ENCODE peak calls at places on chromosomes 1 and 21, in eight cellular contexts. One of them, this sample, is unnamed.

GRCh38 chr1:10599194-10599861 is 124.6 kb downstream of the PEX14 start:
- DNase-seq in mucosa of descending colon: no peak
- DNase-seq in CD4-positive, CD25-positive, alpha-beta regulatory T cell: no peak
- DNase-seq in NT2/D1: no peak
- DNase-seq in GM23338: no peak
- DNase-seq in lower lobe of right lung: no peak
- DNase-seq in fibroblast of lung: peak; percentile 93
- DNase-seq in CD8-positive, alpha-beta memory T cell: no peak
- DNase-seq in this sample: no peak

GRCh38 chr1:65195495-65196417 is 47.8 kb downstream of the AK4 start:
- DNase-seq in mucosa of descending colon: no peak
- DNase-seq in CD4-positive, CD25-positive, alpha-beta regulatory T cell: no peak
- DNase-seq in NT2/D1: no peak
- DNase-seq in GM23338: no peak
- DNase-seq in lower lobe of right lung: no peak
- DNase-seq in fibroblast of lung: peak; percentile 84
- DNase-seq in CD8-positive, alpha-beta memory T cell: no peak
- DNase-seq in this sample: no peak

GRCh38 chr1:231603598-231604275 is 22.9 kb upstream of the DISC1 start:
- DNase-seq in mucosa of descending colon: no peak
- DNase-seq in CD4-positive, CD25-positive, alpha-beta regulatory T cell: peak; percentile 13
- DNase-seq in NT2/D1: peak; percentile 63
- DNase-seq in GM23338: peak; percentile 82
- DNase-seq in lower lobe of right lung: no peak
- DNase-seq in fibroblast of lung: peak; percentile 47
- DNase-seq in CD8-positive, alpha-beta memory T cell: peak; percentile 21
- DNase-seq in this sample: peak; percentile 67

GRCh38 chr1:197915797-197916686 is 1.1 kb upstream of the LHX9 start:
- DNase-seq in mucosa of descending colon: peak; percentile 74
- DNase-seq in CD4-positive, CD25-positive, alpha-beta regulatory T cell: no peak
- DNase-seq in NT2/D1: peak; percentile 88
- DNase-seq in GM23338: peak; percentile 95
- DNase-seq in lower lobe of right lung: peak; percentile 58
- DNase-seq in fibroblast of lung: peak; percentile 56
- DNase-seq in CD8-positive, alpha-beta memory T cell: no peak
- DNase-seq in this sample: no peak

GRCh38 chr1:102724741-102725140 is 383.6 kb downstream of the COL11A1 start:
- DNase-seq in mucosa of descending colon: no peak
- DNase-seq in CD4-positive, CD25-positive, alpha-beta regulatory T cell: no peak
- DNase-seq in NT2/D1: no peak
- DNase-seq in GM23338: no peak
- DNase-seq in lower lobe of right lung: no peak
- DNase-seq in fibroblast of lung: no peak
- DNase-seq in CD8-positive, alpha-beta memory T cell: no peak
- DNase-seq in this sample: no peak

GRCh38 chr1:10438677-10439163 is 8.5 kb downstream of the CENPS start:
- DNase-seq in mucosa of descending colon: no peak
- DNase-seq in CD4-positive, CD25-positive, alpha-beta regulatory T cell: no peak
- DNase-seq in NT2/D1: no peak
- DNase-seq in GM23338: no peak
- DNase-seq in lower lobe of right lung: no peak
- DNase-seq in fibroblast of lung: no peak
- DNase-seq in CD8-positive, alpha-beta memory T cell: no peak
- DNase-seq in this sample: no peak

GRCh38 chr1:112298558-112298957 is 97.5 kb upstream of the CTTNBP2NL start:
- DNase-seq in mucosa of descending colon: peak; percentile 59
- DNase-seq in CD4-positive, CD25-positive, alpha-beta regulatory T cell: no peak
- DNase-seq in NT2/D1: peak; percentile 85
- DNase-seq in GM23338: peak; percentile 88
- DNase-seq in lower lobe of right lung: peak; percentile 62
- DNase-seq in fibroblast of lung: peak; percentile 23
- DNase-seq in CD8-positive, alpha-beta memory T cell: no peak
- DNase-seq in this sample: no peak

GRCh38 chr1:159705911-159706270 is 8.5 kb downstream of the CRP start:
- DNase-seq in mucosa of descending colon: no peak
- DNase-seq in CD4-positive, CD25-positive, alpha-beta regulatory T cell: no peak
- DNase-seq in NT2/D1: no peak
- DNase-seq in GM23338: no peak
- DNase-seq in lower lobe of right lung: no peak
- DNase-seq in fibroblast of lung: no peak
- DNase-seq in CD8-positive, alpha-beta memory T cell: no peak
- DNase-seq in this sample: no peak

GRCh38 chr1:177448652-177449351 is 278.0 kb downstream of the BRINP2 start:
- DNase-seq in mucosa of descending colon: no peak
- DNase-seq in CD4-positive, CD25-positive, alpha-beta regulatory T cell: no peak
- DNase-seq in NT2/D1: no peak
- DNase-seq in GM23338: no peak
- DNase-seq in lower lobe of right lung: no peak
- DNase-seq in fibroblast of lung: peak; percentile 42
- DNase-seq in CD8-positive, alpha-beta memory T cell: no peak
- DNase-seq in this sample: no peak

GRCh38 chr1:168794057-168794456 is 65.1 kb upstream of the DPT start:
- DNase-seq in mucosa of descending colon: no peak
- DNase-seq in CD4-positive, CD25-positive, alpha-beta regulatory T cell: no peak
- DNase-seq in NT2/D1: no peak
- DNase-seq in GM23338: no peak
- DNase-seq in lower lobe of right lung: no peak
- DNase-seq in fibroblast of lung: peak; percentile 2
- DNase-seq in CD8-positive, alpha-beta memory T cell: no peak
- DNase-seq in this sample: no peak

GRCh38 chr1:4317207-4317606 is 337.2 kb upstream of the AJAP1 start:
- DNase-seq in mucosa of descending colon: no peak
- DNase-seq in CD4-positive, CD25-positive, alpha-beta regulatory T cell: no peak
- DNase-seq in NT2/D1: no peak
- DNase-seq in GM23338: no peak
- DNase-seq in lower lobe of right lung: no peak
- DNase-seq in fibroblast of lung: no peak
- DNase-seq in CD8-positive, alpha-beta memory T cell: no peak
- DNase-seq in this sample: no peak

GRCh38 chr1:111998332-111998731 is 8.9 kb upstream of the KCND3 start:
- DNase-seq in mucosa of descending colon: no peak
- DNase-seq in CD4-positive, CD25-positive, alpha-beta regulatory T cell: no peak
- DNase-seq in NT2/D1: no peak
- DNase-seq in GM23338: no peak
- DNase-seq in lower lobe of right lung: no peak
- DNase-seq in fibroblast of lung: no peak
- DNase-seq in CD8-positive, alpha-beta memory T cell: no peak
- DNase-seq in this sample: no peak

GRCh38 chr1:163173121-163173520 is 29.6 kb downstream of the RGS5 start:
- DNase-seq in mucosa of descending colon: no peak
- DNase-seq in CD4-positive, CD25-positive, alpha-beta regulatory T cell: no peak
- DNase-seq in NT2/D1: no peak
- DNase-seq in GM23338: no peak
- DNase-seq in lower lobe of right lung: no peak
- DNase-seq in fibroblast of lung: peak; percentile 44
- DNase-seq in CD8-positive, alpha-beta memory T cell: no peak
- DNase-seq in this sample: no peak

GRCh38 chr1:23524716-23525401 is 6.2 kb downstream of the E2F2 start:
- DNase-seq in mucosa of descending colon: peak; percentile 93
- DNase-seq in CD4-positive, CD25-positive, alpha-beta regulatory T cell: peak; percentile 34
- DNase-seq in NT2/D1: no peak
- DNase-seq in GM23338: no peak
- DNase-seq in lower lobe of right lung: no peak
- DNase-seq in fibroblast of lung: no peak
- DNase-seq in CD8-positive, alpha-beta memory T cell: peak; percentile 42
- DNase-seq in this sample: no peak

GRCh38 chr21:44419679-44420078 is 35.6 kb upstream of the LRRC3 start:
- DNase-seq in mucosa of descending colon: no peak
- DNase-seq in CD4-positive, CD25-positive, alpha-beta regulatory T cell: no peak
- DNase-seq in NT2/D1: no peak
- DNase-seq in GM23338: no peak
- DNase-seq in lower lobe of right lung: no peak
- DNase-seq in fibroblast of lung: no peak
- DNase-seq in CD8-positive, alpha-beta memory T cell: no peak
- DNase-seq in this sample: no peak

GRCh38 chr1:155272466-155273133 is 704 bp downstream of the CLK2 start:
- DNase-seq in mucosa of descending colon: no peak
- DNase-seq in CD4-positive, CD25-positive, alpha-beta regulatory T cell: no peak
- DNase-seq in NT2/D1: no peak
- DNase-seq in GM23338: no peak
- DNase-seq in lower lobe of right lung: no peak
- DNase-seq in fibroblast of lung: peak; percentile 75
- DNase-seq in CD8-positive, alpha-beta memory T cell: no peak
- DNase-seq in this sample: no peak

GRCh38 chr21:31403596-31404333 is 59.7 kb upstream of the TIAM1 start:
- DNase-seq in mucosa of descending colon: no peak
- DNase-seq in CD4-positive, CD25-positive, alpha-beta regulatory T cell: no peak
- DNase-seq in NT2/D1: no peak
- DNase-seq in GM23338: no peak
- DNase-seq in lower lobe of right lung: no peak
- DNase-seq in fibroblast of lung: no peak
- DNase-seq in CD8-positive, alpha-beta memory T cell: no peak
- DNase-seq in this sample: no peak

GRCh38 chr1:57424231-57425027 is 569 bp upstream of the DAB1 start:
- DNase-seq in mucosa of descending colon: peak; percentile 30
- DNase-seq in CD4-positive, CD25-positive, alpha-beta regulatory T cell: no peak
- DNase-seq in NT2/D1: peak; percentile 84
- DNase-seq in GM23338: peak; percentile 83
- DNase-seq in lower lobe of right lung: no peak
- DNase-seq in fibroblast of lung: peak; percentile 32
- DNase-seq in CD8-positive, alpha-beta memory T cell: no peak
- DNase-seq in this sample: no peak

GRCh38 chr21:15241997-15242767 is 177.4 kb upstream of the NRIP1 start:
- DNase-seq in mucosa of descending colon: no peak
- DNase-seq in CD4-positive, CD25-positive, alpha-beta regulatory T cell: no peak
- DNase-seq in NT2/D1: peak; percentile 91
- DNase-seq in GM23338: peak; percentile 92
- DNase-seq in lower lobe of right lung: no peak
- DNase-seq in fibroblast of lung: peak; percentile 29
- DNase-seq in CD8-positive, alpha-beta memory T cell: no peak
- DNase-seq in this sample: no peak

GRCh38 chr1:199404191-199404590 is 623.3 kb upstream of the NR5A2 start:
- DNase-seq in mucosa of descending colon: no peak
- DNase-seq in CD4-positive, CD25-positive, alpha-beta regulatory T cell: no peak
- DNase-seq in NT2/D1: no peak
- DNase-seq in GM23338: peak; percentile 9
- DNase-seq in lower lobe of right lung: no peak
- DNase-seq in fibroblast of lung: peak; percentile 61
- DNase-seq in CD8-positive, alpha-beta memory T cell: no peak
- DNase-seq in this sample: no peak

GRCh38 chr1:55275151-55275748 is 60.1 kb upstream of the USP24 start:
- DNase-seq in mucosa of descending colon: no peak
- DNase-seq in CD4-positive, CD25-positive, alpha-beta regulatory T cell: no peak
- DNase-seq in NT2/D1: no peak
- DNase-seq in GM23338: peak; percentile 48
- DNase-seq in lower lobe of right lung: no peak
- DNase-seq in fibroblast of lung: peak; percentile 63
- DNase-seq in CD8-positive, alpha-beta memory T cell: no peak
- DNase-seq in this sample: no peak

GRCh38 chr1:115331531-115332331 is 6.3 kb downstream of the NGF start:
- DNase-seq in mucosa of descending colon: no peak
- DNase-seq in CD4-positive, CD25-positive, alpha-beta regulatory T cell: no peak
- DNase-seq in NT2/D1: no peak
- DNase-seq in GM23338: no peak
- DNase-seq in lower lobe of right lung: no peak
- DNase-seq in fibroblast of lung: peak; percentile 35
- DNase-seq in CD8-positive, alpha-beta memory T cell: no peak
- DNase-seq in this sample: no peak

GRCh38 chr1:183840140-183840539 is 35.2 kb downstream of the RGL1 start:
- DNase-seq in mucosa of descending colon: no peak
- DNase-seq in CD4-positive, CD25-positive, alpha-beta regulatory T cell: no peak
- DNase-seq in NT2/D1: no peak
- DNase-seq in GM23338: no peak
- DNase-seq in lower lobe of right lung: no peak
- DNase-seq in fibroblast of lung: peak; percentile 81
- DNase-seq in CD8-positive, alpha-beta memory T cell: no peak
- DNase-seq in this sample: no peak

GRCh38 chr1:37989381-37989930 is 366 bp downstream of the SF3A3 start:
- DNase-seq in mucosa of descending colon: peak; percentile 50
- DNase-seq in CD4-positive, CD25-positive, alpha-beta regulatory T cell: peak; percentile 30
- DNase-seq in NT2/D1: no peak
- DNase-seq in GM23338: peak; percentile 58
- DNase-seq in lower lobe of right lung: peak; percentile 74
- DNase-seq in fibroblast of lung: peak; percentile 46
- DNase-seq in CD8-positive, alpha-beta memory T cell: no peak
- DNase-seq in this sample: no peak

GRCh38 chr1:19430121-19431068 is 54.9 kb downstream of the CAPZB start:
- DNase-seq in mucosa of descending colon: no peak
- DNase-seq in CD4-positive, CD25-positive, alpha-beta regulatory T cell: no peak
- DNase-seq in NT2/D1: no peak
- DNase-seq in GM23338: no peak
- DNase-seq in lower lobe of right lung: no peak
- DNase-seq in fibroblast of lung: peak; percentile 79
- DNase-seq in CD8-positive, alpha-beta memory T cell: no peak
- DNase-seq in this sample: no peak
- H3K4me1 ChIP-seq in mucosa of descending colon: peaks cover 55% of the 10 kb centered on the region
- H3K4me1 ChIP-seq in CD4-positive, CD25-positive, alpha-beta regulatory T cell: peaks cover 53% of the 10 kb centered on the region
- H3K4me1 ChIP-seq in NT2/D1: no peaks in the 10 kb centered on the region
- H3K4me1 ChIP-seq in GM23338: peaks cover 21% of the 10 kb centered on the region
- H3K4me1 ChIP-seq in lower lobe of right lung: peaks cover 86% of the 10 kb centered on the region
- H3K4me1 ChIP-seq in fibroblast of lung: peaks cover 53% of the 10 kb centered on the region
- H3K4me1 ChIP-seq in CD8-positive, alpha-beta memory T cell: peaks cover 84% of the 10 kb centered on the region
- H3K4me1 ChIP-seq in this sample: peaks cover 72% of the 10 kb centered on the region

GRCh38 chr1:153541641-153542569 is 1.2 kb upstream of the S100A5 start:
- DNase-seq in mucosa of descending colon: no peak
- DNase-seq in CD4-positive, CD25-positive, alpha-beta regulatory T cell: no peak
- DNase-seq in NT2/D1: no peak
- DNase-seq in GM23338: no peak
- DNase-seq in lower lobe of right lung: no peak
- DNase-seq in fibroblast of lung: no peak
- DNase-seq in CD8-positive, alpha-beta memory T cell: no peak
- DNase-seq in this sample: no peak
- H3K4me1 ChIP-seq in mucosa of descending colon: peaks cover 39% of the 10 kb centered on the region
- H3K4me1 ChIP-seq in CD4-positive, CD25-positive, alpha-beta regulatory T cell: peaks cover 77% of the 10 kb centered on the region
- H3K4me1 ChIP-seq in NT2/D1: peaks cover 14% of the 10 kb centered on the region
- H3K4me1 ChIP-seq in GM23338: peaks cover 23% of the 10 kb centered on the region
- H3K4me1 ChIP-seq in lower lobe of right lung: peaks cover 72% of the 10 kb centered on the region
- H3K4me1 ChIP-seq in fibroblast of lung: peaks cover 27% of the 10 kb centered on the region
- H3K4me1 ChIP-seq in CD8-positive, alpha-beta memory T cell: peaks cover 80% of the 10 kb centered on the region
- H3K4me1 ChIP-seq in this sample: peaks cover 79% of the 10 kb centered on the region

DNA sequence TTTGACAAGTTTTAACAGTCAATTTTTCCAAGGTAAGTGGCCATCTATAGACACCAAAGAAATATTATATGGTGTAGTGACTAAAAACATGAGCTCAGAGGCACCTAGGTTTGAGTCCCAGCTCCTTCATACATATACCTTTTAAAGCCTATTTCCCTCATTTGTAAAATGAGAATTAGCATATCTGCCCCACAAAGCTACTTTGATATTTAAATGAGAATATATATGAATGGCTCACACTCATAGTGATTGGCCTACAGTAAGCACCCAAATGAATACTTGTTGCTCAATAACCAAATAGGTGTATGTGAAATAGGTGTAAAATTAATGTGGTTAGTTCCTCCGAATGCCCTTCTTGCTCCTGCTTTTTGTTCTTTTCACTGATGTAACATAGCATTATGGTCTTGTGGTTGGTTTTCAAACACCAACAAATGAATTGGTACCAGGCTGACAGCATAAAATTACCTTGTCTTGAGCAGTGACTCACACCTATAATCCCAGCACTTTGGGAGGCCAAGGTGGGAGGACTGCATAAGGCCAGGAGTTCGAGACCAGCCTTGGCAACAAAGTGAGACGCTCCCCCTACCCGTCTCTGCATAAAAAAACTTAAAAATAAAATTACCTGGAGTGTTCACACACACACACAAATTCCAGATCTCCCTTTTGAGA is 25.3 kb downstream of the CNIH4 start:
- DNase-seq in mucosa of descending colon: no peak
- DNase-seq in CD4-positive, CD25-positive, alpha-beta regulatory T cell: no peak
- DNase-seq in NT2/D1: no peak
- DNase-seq in GM23338: no peak
- DNase-seq in lower lobe of right lung: no peak
- DNase-seq in fibroblast of lung: no peak
- DNase-seq in CD8-positive, alpha-beta memory T cell: no peak
- DNase-seq in this sample: no peak
- H3K4me1 ChIP-seq in mucosa of descending colon: no peaks in the 10 kb centered on the region
- H3K4me1 ChIP-seq in CD4-positive, CD25-positive, alpha-beta regulatory T cell: peaks cover 36% of the 10 kb centered on the region
- H3K4me1 ChIP-seq in NT2/D1: no peaks in the 10 kb centered on the region
- H3K4me1 ChIP-seq in GM23338: no peaks in the 10 kb centered on the region
- H3K4me1 ChIP-seq in lower lobe of right lung: peaks cover 21% of the 10 kb centered on the region
- H3K4me1 ChIP-seq in fibroblast of lung: peaks cover 5% of the 10 kb centered on the region
- H3K4me1 ChIP-seq in CD8-positive, alpha-beta memory T cell: peaks cover 73% of the 10 kb centered on the region
- H3K4me1 ChIP-seq in this sample: peaks cover 61% of the 10 kb centered on the region

GRCh38 chr1:201504179-201504631 is 2.7 kb downstream of the CSRP1 start:
- DNase-seq in mucosa of descending colon: no peak
- DNase-seq in CD4-positive, CD25-positive, alpha-beta regulatory T cell: no peak
- DNase-seq in NT2/D1: no peak
- DNase-seq in GM23338: no peak
- DNase-seq in lower lobe of right lung: no peak
- DNase-seq in fibroblast of lung: peak; percentile 57
- DNase-seq in CD8-positive, alpha-beta memory T cell: no peak
- DNase-seq in this sample: no peak
- H3K4me1 ChIP-seq in mucosa of descending colon: peaks cover 32% of the 10 kb centered on the region
- H3K4me1 ChIP-seq in CD4-positive, CD25-positive, alpha-beta regulatory T cell: peaks cover 27% of the 10 kb centered on the region
- H3K4me1 ChIP-seq in NT2/D1: peaks cover 29% of the 10 kb centered on the region
- H3K4me1 ChIP-seq in GM23338: peaks cover 40% of the 10 kb centered on the region
- H3K4me1 ChIP-seq in lower lobe of right lung: peaks cover 86% of the 10 kb centered on the region
- H3K4me1 ChIP-seq in fibroblast of lung: peaks cover 37% of the 10 kb centered on the region
- H3K4me1 ChIP-seq in CD8-positive, alpha-beta memory T cell: peaks cover 25% of the 10 kb centered on the region
- H3K4me1 ChIP-seq in this sample: peaks cover 28% of the 10 kb centered on the region

This sample was measured in naive thymus-derived CD4-positive, alpha-beta T cell.